ENCODE peak calls at places on chromosomes 12 and 14, in eight cellular contexts. One of them, this sample, is unnamed.

GRCh38 chr12:84842406-84843013 is 70.1 kb downstream of the SLC6A15 start:
- DNase-seq in K562: peak; percentile 10
- DNase-seq in GM23338: peak; percentile 66
- DNase-seq in HCT116: peak; percentile 28
- DNase-seq in SK-N-SH: peak; percentile 32
- DNase-seq in GM12878: no peak
- DNase-seq in H1: no peak
- DNase-seq in HepG2: peak; percentile 16
- DNase-seq in this sample: peak; percentile 55

GRCh38 chr14:85058170-85058569 is 471.8 kb upstream of the FLRT2 start:
- DNase-seq in K562: no peak
- DNase-seq in GM23338: no peak
- DNase-seq in HCT116: no peak
- DNase-seq in SK-N-SH: no peak
- DNase-seq in GM12878: no peak
- DNase-seq in H1: no peak
- DNase-seq in HepG2: no peak
- DNase-seq in this sample: no peak

GRCh38 chr14:25658988-25659387 is 609.0 kb upstream of the STXBP6 start:
- DNase-seq in K562: no peak
- DNase-seq in GM23338: no peak
- DNase-seq in HCT116: no peak
- DNase-seq in SK-N-SH: no peak
- DNase-seq in GM12878: no peak
- DNase-seq in H1: no peak
- DNase-seq in HepG2: no peak
- DNase-seq in this sample: no peak

GRCh38 chr12:34403706-34404376 is 381.5 kb downstream of the ALG10 start:
- DNase-seq in K562: no peak
- DNase-seq in GM23338: no peak
- DNase-seq in HCT116: no peak
- DNase-seq in SK-N-SH: peak; percentile 0
- DNase-seq in GM12878: no peak
- DNase-seq in H1: no peak
- DNase-seq in HepG2: no peak
- DNase-seq in this sample: no peak

GRCh38 chr14:35394326-35394725 is 10.2 kb downstream of the NFKBIA start:
- DNase-seq in K562: no peak
- DNase-seq in GM23338: no peak
- DNase-seq in HCT116: no peak
- DNase-seq in SK-N-SH: no peak
- DNase-seq in GM12878: no peak
- DNase-seq in H1: no peak
- DNase-seq in HepG2: peak; percentile 53
- DNase-seq in this sample: no peak

GRCh38 chr12:2287589-2287988 is 234.8 kb downstream of the CACNA1C start:
- DNase-seq in K562: no peak
- DNase-seq in GM23338: no peak
- DNase-seq in HCT116: no peak
- DNase-seq in SK-N-SH: no peak
- DNase-seq in GM12878: no peak
- DNase-seq in H1: no peak
- DNase-seq in HepG2: no peak
- DNase-seq in this sample: no peak

GRCh38 chr12:94285954-94286579 is 137.7 kb downstream of the PLXNC1 start:
- DNase-seq in K562: no peak
- DNase-seq in GM23338: no peak
- DNase-seq in HCT116: no peak
- DNase-seq in SK-N-SH: no peak
- DNase-seq in GM12878: no peak
- DNase-seq in H1: no peak
- DNase-seq in HepG2: no peak
- DNase-seq in this sample: no peak

GRCh38 chr12:29503283-29503682 is 5.8 kb upstream of the OVCH1 start:
- DNase-seq in K562: no peak
- DNase-seq in GM23338: no peak
- DNase-seq in HCT116: no peak
- DNase-seq in SK-N-SH: no peak
- DNase-seq in GM12878: no peak
- DNase-seq in H1: no peak
- DNase-seq in HepG2: no peak
- DNase-seq in this sample: no peak

GRCh38 chr12:93802698-93803097 is 125.5 kb downstream of the CRADD start:
- DNase-seq in K562: no peak
- DNase-seq in GM23338: peak; percentile 21
- DNase-seq in HCT116: no peak
- DNase-seq in SK-N-SH: no peak
- DNase-seq in GM12878: no peak
- DNase-seq in H1: no peak
- DNase-seq in HepG2: no peak
- DNase-seq in this sample: no peak

GRCh38 chr14:55850803-55851202 is 267.4 kb upstream of the PELI2 start:
- DNase-seq in K562: no peak
- DNase-seq in GM23338: no peak
- DNase-seq in HCT116: no peak
- DNase-seq in SK-N-SH: no peak
- DNase-seq in GM12878: no peak
- DNase-seq in H1: no peak
- DNase-seq in HepG2: no peak
- DNase-seq in this sample: peak; percentile 24

GRCh38 chr14:33737446-33737845 is 213.4 kb downstream of the EGLN3 start:
- DNase-seq in K562: no peak
- DNase-seq in GM23338: no peak
- DNase-seq in HCT116: no peak
- DNase-seq in SK-N-SH: no peak
- DNase-seq in GM12878: no peak
- DNase-seq in H1: no peak
- DNase-seq in HepG2: no peak
- DNase-seq in this sample: no peak

GRCh38 chr14:94897092-94897491 is 127.2 kb upstream of the GSC start:
- DNase-seq in K562: no peak
- DNase-seq in GM23338: no peak
- DNase-seq in HCT116: no peak
- DNase-seq in SK-N-SH: no peak
- DNase-seq in GM12878: no peak
- DNase-seq in H1: no peak
- DNase-seq in HepG2: no peak
- DNase-seq in this sample: no peak

GRCh38 chr14:104678346-104678745 is 11.1 kb upstream of the INF2 start:
- DNase-seq in K562: peak; percentile 54
- DNase-seq in GM23338: no peak
- DNase-seq in HCT116: no peak
- DNase-seq in SK-N-SH: no peak
- DNase-seq in GM12878: no peak
- DNase-seq in H1: no peak
- DNase-seq in HepG2: no peak
- DNase-seq in this sample: no peak

GRCh38 chr14:69259531-69260245 is at the start of gene GALNT16:
- DNase-seq in K562: peak; percentile 47
- DNase-seq in GM23338: peak; percentile 69
- DNase-seq in HCT116: no peak
- DNase-seq in SK-N-SH: peak; percentile 92
- DNase-seq in GM12878: no peak
- DNase-seq in H1: no peak
- DNase-seq in HepG2: no peak
- DNase-seq in this sample: peak; percentile 22

GRCh38 chr14:103549361-103550311 is 12.8 kb downstream of the BAG5 start:
- DNase-seq in K562: no peak
- DNase-seq in GM23338: no peak
- DNase-seq in HCT116: no peak
- DNase-seq in SK-N-SH: peak; percentile 38
- DNase-seq in GM12878: no peak
- DNase-seq in H1: no peak
- DNase-seq in HepG2: peak; percentile 89
- DNase-seq in this sample: no peak

GRCh38 chr12:122909442-122910288 is 13.7 kb upstream of the VPS37B start:
- DNase-seq in K562: no peak
- DNase-seq in GM23338: peak; percentile 45
- DNase-seq in HCT116: no peak
- DNase-seq in SK-N-SH: peak; percentile 69
- DNase-seq in GM12878: no peak
- DNase-seq in H1: no peak
- DNase-seq in HepG2: no peak
- DNase-seq in this sample: no peak

GRCh38 chr14:67358914-67359313 is 690 bp downstream of the ATP6V1D start:
- DNase-seq in K562: no peak
- DNase-seq in GM23338: peak; percentile 54
- DNase-seq in HCT116: no peak
- DNase-seq in SK-N-SH: no peak
- DNase-seq in GM12878: no peak
- DNase-seq in H1: no peak
- DNase-seq in HepG2: no peak
- DNase-seq in this sample: no peak

GRCh38 chr12:94157891-94158495 is 9.6 kb downstream of the PLXNC1 start:
- DNase-seq in K562: no peak
- DNase-seq in GM23338: no peak
- DNase-seq in HCT116: no peak
- DNase-seq in SK-N-SH: no peak
- DNase-seq in GM12878: peak; percentile 59
- DNase-seq in H1: no peak
- DNase-seq in HepG2: no peak
- DNase-seq in this sample: no peak

GRCh38 chr12:105561981-105562726 is 231.7 kb downstream of the C12orf75 start:
- DNase-seq in K562: no peak
- DNase-seq in GM23338: peak; percentile 6
- DNase-seq in HCT116: peak; percentile 76
- DNase-seq in SK-N-SH: no peak
- DNase-seq in GM12878: no peak
- DNase-seq in H1: no peak
- DNase-seq in HepG2: no peak
- DNase-seq in this sample: peak; percentile 39

GRCh38 chr12:47828008-47828966 is 8.6 kb upstream of the HDAC7 start:
- DNase-seq in K562: no peak
- DNase-seq in GM23338: no peak
- DNase-seq in HCT116: no peak
- DNase-seq in SK-N-SH: peak; percentile 79
- DNase-seq in GM12878: no peak
- DNase-seq in H1: no peak
- DNase-seq in HepG2: no peak
- DNase-seq in this sample: no peak

GRCh38 chr14:73235531-73236155 is 1.7 kb upstream of the PAPLN start:
- DNase-seq in K562: no peak
- DNase-seq in GM23338: peak; percentile 83
- DNase-seq in HCT116: no peak
- DNase-seq in SK-N-SH: no peak
- DNase-seq in GM12878: no peak
- DNase-seq in H1: peak; percentile 39
- DNase-seq in HepG2: no peak
- DNase-seq in this sample: no peak

GRCh38 chr14:92960706-92961566 is 38.0 kb downstream of the CHGA start:
- DNase-seq in K562: no peak
- DNase-seq in GM23338: no peak
- DNase-seq in HCT116: peak; percentile 32
- DNase-seq in SK-N-SH: no peak
- DNase-seq in GM12878: no peak
- DNase-seq in H1: no peak
- DNase-seq in HepG2: no peak
- DNase-seq in this sample: no peak

GRCh38 chr14:99996951-99997571 is 68.2 kb upstream of the EVL start:
- DNase-seq in K562: no peak
- DNase-seq in GM23338: no peak
- DNase-seq in HCT116: no peak
- DNase-seq in SK-N-SH: no peak
- DNase-seq in GM12878: no peak
- DNase-seq in H1: no peak
- DNase-seq in HepG2: no peak
- DNase-seq in this sample: no peak

DNA sequence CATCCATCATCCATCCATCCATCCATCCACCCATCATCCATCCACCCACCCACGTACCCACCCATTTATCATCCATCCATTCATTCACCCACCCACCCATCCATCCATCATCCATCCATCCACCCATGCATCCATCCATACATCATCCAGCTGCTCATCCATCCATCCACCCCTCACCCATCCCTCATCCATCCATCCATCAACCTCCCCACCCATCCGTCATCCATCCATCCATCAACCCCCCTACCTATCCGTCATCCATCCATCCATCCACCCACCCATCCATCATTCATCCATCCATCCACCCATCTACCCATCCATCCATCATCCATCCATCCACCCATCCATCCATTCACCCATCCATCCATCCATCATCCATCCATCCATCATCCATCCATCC is 306.2 kb upstream of the SFSWAP start:
- DNase-seq in K562: no peak
- DNase-seq in GM23338: no peak
- DNase-seq in HCT116: no peak
- DNase-seq in SK-N-SH: no peak
- DNase-seq in GM12878: no peak
- DNase-seq in H1: no peak
- DNase-seq in HepG2: no peak
- DNase-seq in this sample: no peak
- TF ChIP-seq POLR2AphosphoS5 in K562: no peak
- TF ChIP-seq POLR2AphosphoS5 in GM23338: no peak
- TF ChIP-seq POLR2AphosphoS5 in HCT116: no peak
- TF ChIP-seq POLR2AphosphoS5 in SK-N-SH: no peak
- TF ChIP-seq POLR2AphosphoS5 in GM12878: no peak
- TF ChIP-seq POLR2AphosphoS5 in H1: no peak
- TF ChIP-seq POLR2AphosphoS5 in HepG2: no peak
- TF ChIP-seq POLR2AphosphoS5 in this sample: no peak

DNA sequence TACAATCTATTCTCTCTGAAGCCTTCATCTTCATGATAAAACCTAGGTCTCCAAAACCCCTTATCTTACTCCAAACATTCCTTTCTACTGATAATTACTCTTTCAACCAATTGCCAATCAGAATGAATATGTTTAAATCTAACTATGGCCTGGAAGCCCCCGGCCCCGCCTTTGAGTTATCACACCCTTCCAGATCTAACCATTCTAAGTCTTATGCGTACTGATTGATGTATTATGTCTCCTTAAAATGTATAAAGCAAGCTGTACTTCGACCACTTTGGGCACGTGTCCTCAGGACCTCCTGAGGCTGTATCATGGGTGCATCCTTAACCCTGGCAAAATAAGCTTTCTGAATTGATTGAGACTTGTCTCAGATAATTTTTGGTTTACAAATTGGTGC is 14.4 kb downstream of the PABPN1 start:
- DNase-seq in K562: no peak
- DNase-seq in GM23338: no peak
- DNase-seq in HCT116: no peak
- DNase-seq in SK-N-SH: no peak
- DNase-seq in GM12878: no peak
- DNase-seq in H1: no peak
- DNase-seq in HepG2: no peak
- DNase-seq in this sample: no peak
- H2AFZ ChIP-seq in K562: no peak overlapping the region
- H2AFZ ChIP-seq in GM23338: no peak overlapping the region
- H2AFZ ChIP-seq in HCT116: no peak overlapping the region
- H2AFZ ChIP-seq in SK-N-SH: no peak overlapping the region
- H2AFZ ChIP-seq in GM12878: no peak overlapping the region
- H2AFZ ChIP-seq in H1: no peak overlapping the region
- H2AFZ ChIP-seq in HepG2: no peak overlapping the region
- H2AFZ ChIP-seq in this sample: no peak overlapping the region

GRCh38 chr14:75293920-75294648 is 15.5 kb downstream of the FOS start:
- DNase-seq in K562: peak; percentile 92
- DNase-seq in GM23338: peak; percentile 98
- DNase-seq in HCT116: peak; percentile 88
- DNase-seq in SK-N-SH: peak; percentile 99
- DNase-seq in GM12878: no peak
- DNase-seq in H1: no peak
- DNase-seq in HepG2: peak; percentile 91
- DNase-seq in this sample: peak; percentile 96
- TF ChIP-seq POLR2AphosphoS5 in K562: peak; percentile 31
- TF ChIP-seq POLR2AphosphoS5 in GM23338: peak; percentile 70
- TF ChIP-seq POLR2AphosphoS5 in HCT116: peak; percentile 57
- TF ChIP-seq POLR2AphosphoS5 in SK-N-SH: no peak
- TF ChIP-seq POLR2AphosphoS5 in GM12878: no peak
- TF ChIP-seq POLR2AphosphoS5 in H1: peak; percentile 84
- TF ChIP-seq POLR2AphosphoS5 in HepG2: peak; percentile 49
- TF ChIP-seq POLR2AphosphoS5 in this sample: peak; percentile 17

GRCh38 chr12:15855646-15856045 is 26.5 kb upstream of the STRAP start:
- DNase-seq in K562: no peak
- DNase-seq in GM23338: no peak
- DNase-seq in HCT116: no peak
- DNase-seq in SK-N-SH: no peak
- DNase-seq in GM12878: no peak
- DNase-seq in H1: no peak
- DNase-seq in HepG2: no peak
- DNase-seq in this sample: no peak
- H2AFZ ChIP-seq in K562: no peak overlapping the region
- H2AFZ ChIP-seq in GM23338: no peak overlapping the region
- H2AFZ ChIP-seq in HCT116: peak overlapping the region; percentile 87
- H2AFZ ChIP-seq in SK-N-SH: peak overlapping the region; percentile 64
- H2AFZ ChIP-seq in GM12878: no peak overlapping the region
- H2AFZ ChIP-seq in H1: no peak overlapping the region
- H2AFZ ChIP-seq in HepG2: no peak overlapping the region
- H2AFZ ChIP-seq in this sample: no peak overlapping the region